ENCODE peak calls at places on chromosomes 3 and 15, in ten cellular contexts. One of them, this sample, is unnamed.

GRCh38 chr3:28726840-28727239 is 378.2 kb upstream of the AZI2 start:
- DNase-seq in GM20000: peak; percentile 20
- DNase-seq in sigmoid colon: no peak
- DNase-seq in EH: peak; percentile 24
- DNase-seq in KG1: peak; percentile 5
- DNase-seq in amniotic epithelial cell: peak; percentile 53
- DNase-seq in osteoblast: peak; percentile 15
- DNase-seq in naive thymus-derived CD8-positive, alpha-beta T cell: no peak
- DNase-seq in activated naive CD4-positive, alpha-beta T cell treated with Interleukin-2 at 50 U/mL for 16 hours: no peak
- DNase-seq in upper lobe of right lung: peak; percentile 61
- DNase-seq in this sample: peak; percentile 59

GRCh38 chr3:135503429-135504083 is 462.0 kb upstream of the PPP2R3A start:
- DNase-seq in osteoblast: peak; percentile 31
- DNase-seq in GM20000: peak; percentile 39
- DNase-seq in upper lobe of right lung: peak; percentile 79
- DNase-seq in naive thymus-derived CD8-positive, alpha-beta T cell: no peak
- DNase-seq in KG1: no peak
- DNase-seq in amniotic epithelial cell: peak; percentile 53
- DNase-seq in EH: peak; percentile 68
- DNase-seq in sigmoid colon: peak; percentile 73
- DNase-seq in activated naive CD4-positive, alpha-beta T cell treated with Interleukin-2 at 50 U/mL for 16 hours: peak; percentile 3
- DNase-seq in this sample: peak; percentile 75

GRCh38 chr3:50418845-50419244 is 59.5 kb upstream of the TMEM115 start:
- DNase-seq in upper lobe of right lung: no peak
- DNase-seq in EH: peak; percentile 23
- DNase-seq in osteoblast: no peak
- DNase-seq in sigmoid colon: no peak
- DNase-seq in activated naive CD4-positive, alpha-beta T cell treated with Interleukin-2 at 50 U/mL for 16 hours: no peak
- DNase-seq in GM20000: no peak
- DNase-seq in amniotic epithelial cell: peak; percentile 96
- DNase-seq in KG1: no peak
- DNase-seq in naive thymus-derived CD8-positive, alpha-beta T cell: no peak
- DNase-seq in this sample: no peak

GRCh38 chr3:195187609-195188529 is 83.1 kb downstream of the XXYLT1 start:
- DNase-seq in upper lobe of right lung: no peak
- DNase-seq in osteoblast: no peak
- DNase-seq in KG1: no peak
- DNase-seq in sigmoid colon: peak; percentile 41
- DNase-seq in activated naive CD4-positive, alpha-beta T cell treated with Interleukin-2 at 50 U/mL for 16 hours: no peak
- DNase-seq in GM20000: no peak
- DNase-seq in amniotic epithelial cell: peak; percentile 31
- DNase-seq in naive thymus-derived CD8-positive, alpha-beta T cell: no peak
- DNase-seq in EH: peak; percentile 80
- DNase-seq in this sample: no peak

GRCh38 chr3:131688370-131688769 is 185.6 kb upstream of the MRPL3 start:
- DNase-seq in sigmoid colon: no peak
- DNase-seq in osteoblast: no peak
- DNase-seq in amniotic epithelial cell: no peak
- DNase-seq in upper lobe of right lung: no peak
- DNase-seq in activated naive CD4-positive, alpha-beta T cell treated with Interleukin-2 at 50 U/mL for 16 hours: no peak
- DNase-seq in GM20000: no peak
- DNase-seq in naive thymus-derived CD8-positive, alpha-beta T cell: no peak
- DNase-seq in KG1: no peak
- DNase-seq in EH: peak; percentile 83
- DNase-seq in this sample: no peak

GRCh38 chr3:146865175-146865755 is 260.1 kb upstream of the PLSCR5 start:
- DNase-seq in amniotic epithelial cell: no peak
- DNase-seq in KG1: no peak
- DNase-seq in osteoblast: no peak
- DNase-seq in EH: no peak
- DNase-seq in GM20000: no peak
- DNase-seq in sigmoid colon: no peak
- DNase-seq in upper lobe of right lung: no peak
- DNase-seq in naive thymus-derived CD8-positive, alpha-beta T cell: no peak
- DNase-seq in activated naive CD4-positive, alpha-beta T cell treated with Interleukin-2 at 50 U/mL for 16 hours: no peak
- DNase-seq in this sample: no peak

GRCh38 chr15:63830113-63830512 is 3.6 kb downstream of the HERC1 start:
- DNase-seq in amniotic epithelial cell: no peak
- DNase-seq in KG1: no peak
- DNase-seq in activated naive CD4-positive, alpha-beta T cell treated with Interleukin-2 at 50 U/mL for 16 hours: no peak
- DNase-seq in naive thymus-derived CD8-positive, alpha-beta T cell: peak; percentile 59
- DNase-seq in EH: no peak
- DNase-seq in sigmoid colon: no peak
- DNase-seq in GM20000: no peak
- DNase-seq in upper lobe of right lung: no peak
- DNase-seq in osteoblast: no peak
- DNase-seq in this sample: no peak

GRCh38 chr15:35674873-35675781 is 129.2 kb upstream of the DPH6 start:
- DNase-seq in activated naive CD4-positive, alpha-beta T cell treated with Interleukin-2 at 50 U/mL for 16 hours: no peak
- DNase-seq in osteoblast: peak; percentile 47
- DNase-seq in KG1: no peak
- DNase-seq in GM20000: no peak
- DNase-seq in EH: peak; percentile 64
- DNase-seq in sigmoid colon: no peak
- DNase-seq in amniotic epithelial cell: peak; percentile 57
- DNase-seq in upper lobe of right lung: no peak
- DNase-seq in naive thymus-derived CD8-positive, alpha-beta T cell: no peak
- DNase-seq in this sample: no peak

GRCh38 chr15:91992940-91993339 is 139.4 kb downstream of the SLCO3A1 start:
- DNase-seq in amniotic epithelial cell: no peak
- DNase-seq in activated naive CD4-positive, alpha-beta T cell treated with Interleukin-2 at 50 U/mL for 16 hours: no peak
- DNase-seq in sigmoid colon: no peak
- DNase-seq in naive thymus-derived CD8-positive, alpha-beta T cell: no peak
- DNase-seq in KG1: no peak
- DNase-seq in upper lobe of right lung: no peak
- DNase-seq in EH: no peak
- DNase-seq in osteoblast: peak; percentile 63
- DNase-seq in GM20000: no peak
- DNase-seq in this sample: no peak

GRCh38 chr3:36650271-36650671 is 114.1 kb downstream of the DCLK3 start:
- DNase-seq in activated naive CD4-positive, alpha-beta T cell treated with Interleukin-2 at 50 U/mL for 16 hours: no peak
- DNase-seq in amniotic epithelial cell: peak; percentile 16
- DNase-seq in GM20000: no peak
- DNase-seq in naive thymus-derived CD8-positive, alpha-beta T cell: no peak
- DNase-seq in osteoblast: no peak
- DNase-seq in upper lobe of right lung: no peak
- DNase-seq in sigmoid colon: no peak
- DNase-seq in EH: peak; percentile 88
- DNase-seq in KG1: no peak
- DNase-seq in this sample: no peak

GRCh38 chr3:71425491-71426071 is 157.9 kb downstream of the FOXP1 start:
- DNase-seq in upper lobe of right lung: no peak
- DNase-seq in osteoblast: peak; percentile 74
- DNase-seq in naive thymus-derived CD8-positive, alpha-beta T cell: no peak
- DNase-seq in GM20000: no peak
- DNase-seq in KG1: no peak
- DNase-seq in activated naive CD4-positive, alpha-beta T cell treated with Interleukin-2 at 50 U/mL for 16 hours: no peak
- DNase-seq in amniotic epithelial cell: peak; percentile 89
- DNase-seq in EH: peak; percentile 87
- DNase-seq in sigmoid colon: no peak
- DNase-seq in this sample: no peak

GRCh38 chr3:194686816-194687637 is 1.3 kb downstream of the FAM43A start:
- DNase-seq in amniotic epithelial cell: peak; percentile 43
- DNase-seq in sigmoid colon: peak; percentile 81
- DNase-seq in GM20000: peak; percentile 48
- DNase-seq in upper lobe of right lung: peak; percentile 71
- DNase-seq in activated naive CD4-positive, alpha-beta T cell treated with Interleukin-2 at 50 U/mL for 16 hours: peak; percentile 41
- DNase-seq in osteoblast: peak; percentile 90
- DNase-seq in KG1: no peak
- DNase-seq in EH: peak; percentile 62
- DNase-seq in naive thymus-derived CD8-positive, alpha-beta T cell: peak; percentile 38
- DNase-seq in this sample: peak; percentile 66

GRCh38 chr3:166274342-166274741 is 437.1 kb upstream of the BCHE start:
- DNase-seq in naive thymus-derived CD8-positive, alpha-beta T cell: no peak
- DNase-seq in amniotic epithelial cell: peak; percentile 19
- DNase-seq in EH: no peak
- DNase-seq in activated naive CD4-positive, alpha-beta T cell treated with Interleukin-2 at 50 U/mL for 16 hours: no peak
- DNase-seq in KG1: no peak
- DNase-seq in sigmoid colon: no peak
- DNase-seq in GM20000: no peak
- DNase-seq in osteoblast: no peak
- DNase-seq in upper lobe of right lung: no peak
- DNase-seq in this sample: no peak

GRCh38 chr3:129121016-129121791 is 400 bp downstream of the RAB43 start:
- DNase-seq in upper lobe of right lung: no peak
- DNase-seq in amniotic epithelial cell: no peak
- DNase-seq in KG1: no peak
- DNase-seq in sigmoid colon: no peak
- DNase-seq in EH: no peak
- DNase-seq in activated naive CD4-positive, alpha-beta T cell treated with Interleukin-2 at 50 U/mL for 16 hours: peak; percentile 67
- DNase-seq in osteoblast: peak; percentile 87
- DNase-seq in naive thymus-derived CD8-positive, alpha-beta T cell: peak; percentile 64
- DNase-seq in GM20000: no peak
- DNase-seq in this sample: peak; percentile 63

GRCh38 chr3:66499881-66500574 is 794 bp downstream of the LRIG1 start:
- DNase-seq in amniotic epithelial cell: no peak
- DNase-seq in sigmoid colon: peak; percentile 79
- DNase-seq in GM20000: peak; percentile 62
- DNase-seq in KG1: no peak
- DNase-seq in upper lobe of right lung: peak; percentile 80
- DNase-seq in EH: peak; percentile 20
- DNase-seq in naive thymus-derived CD8-positive, alpha-beta T cell: peak; percentile 28
- DNase-seq in activated naive CD4-positive, alpha-beta T cell treated with Interleukin-2 at 50 U/mL for 16 hours: peak; percentile 56
- DNase-seq in osteoblast: peak; percentile 87
- DNase-seq in this sample: peak; percentile 72